ENCODE peak calls at places on chromosomes 12 and 14, in nine cellular contexts. S, N, L, W, R, X, Y, C and J are unnamed samples.

GRCh38 chr12:92471551-92471950 is 231.2 kb upstream of the PLEKHG7 start:
- DNase-seq in N (no peak), X (no peak), Y (no peak), S (no peak), R (no peak), W (no peak), L (no peak), C (no peak), J (no peak)

GRCh38 chr12:57868870-57869609 is 22.5 kb upstream of the CTDSP2 start:
- DNase-seq in N (peak), W (no peak), X (no peak), L (no peak), Y (peak), S (no peak), C (no peak), R (no peak), J (peak)

GRCh38 chr14:77485256-77485655 is 13.4 kb downstream of the ISM2 start:
- DNase-seq in X (peak), W (no peak), Y (no peak), N (no peak), C (no peak), S (no peak), L (no peak), R (no peak), J (no peak)

GRCh38 chr14:69997849-69998248 is 118.6 kb downstream of the SMOC1 start:
- DNase-seq in L (no peak), W (no peak), N (no peak), S (no peak), C (no peak), R (peak), X (peak), Y (peak), J (no peak)

GRCh38 chr14:23559010-23559920 is 3.2 kb downstream of the THTPA start:
- DNase-seq in N (peak), Y (peak), C (peak), R (peak), X (peak), W (no peak), L (peak), S (peak), J (peak)

GRCh38 chr12:41527529-41528116 is 339.5 kb downstream of the PDZRN4 start:
- DNase-seq in S (no peak), N (no peak), W (no peak), R (no peak), L (no peak), X (no peak), Y (no peak), C (no peak), J (no peak)

GRCh38 chr14:36524874-36525745 is 5.1 kb upstream of the NKX2-1 start:
- DNase-seq in N (peak), X (peak), R (no peak), L (no peak), Y (no peak), C (no peak), S (no peak), W (no peak), J (peak)

GRCh38 chr12:53336137-53336785 is at the start of gene SP7:
- DNase-seq in W (no peak), N (peak), C (no peak), S (no peak), L (no peak), Y (no peak), R (no peak), X (no peak), J (peak)

GRCh38 chr14:59871166-59871495 is 555 bp upstream of the RTN1 start:
- DNase-seq in N (no peak), C (no peak), R (no peak), W (no peak), S (no peak), L (no peak), X (no peak), Y (no peak), J (no peak)

GRCh38 chr12:49109631-49110172 is 945 bp downstream of the LMBR1L start:
- DNase-seq in Y (no peak), X (no peak), C (no peak), R (no peak), L (no peak), N (no peak), W (no peak), S (no peak), J (peak)